ENCODE peak calls at places on chromosomes 6 and 20, in six cellular contexts. E, W, Z, V, M and A are unnamed samples.

GRCh38 chr20:53738945-53739798 is 145.5 kb upstream of the ZNF217 start:
- DNase-seq in E (no peak), V (no peak), Z (no peak), W (no peak), M (no peak), A (no peak)

GRCh38 chr20:4151991-4152695 is 136.8 kb upstream of the RNF24 start:
- DNase-seq in M (peak; percentile 67), Z (no peak), V (no peak), E (no peak), W (no peak), A (no peak)

GRCh38 chr6:131379951-131380350 is 193.1 kb upstream of the ARG1 start:
- DNase-seq in W (no peak), E (peak; percentile 5), V (peak; percentile 35), Z (no peak), M (no peak), A (no peak)

GRCh38 chr6:22600059-22600458 is 30.7 kb downstream of the HDGFL1 start:
- DNase-seq in Z (no peak), E (no peak), W (no peak), V (no peak), M (no peak), A (no peak)

GRCh38 chr20:5400164-5400762 is 83.5 kb upstream of the PROKR2 start:
- DNase-seq in E (no peak), W (no peak), V (peak; percentile 17), M (no peak), Z (no peak), A (no peak)

GRCh38 chr6:68651018-68651985 is 16.2 kb downstream of the ADGRB3 start:
- DNase-seq in V (peak; percentile 63), W (no peak), Z (no peak), M (no peak), E (no peak), A (no peak)

GRCh38 chr6:88895911-88896310 is 67.5 kb downstream of the RNGTT start:
- DNase-seq in Z (no peak), W (no peak), E (no peak), M (no peak), V (no peak), A (no peak)

GRCh38 chr20:53194891-53195290 is 222.7 kb downstream of the TSHZ2 start:
- DNase-seq in Z (no peak), E (no peak), V (no peak), W (no peak), M (no peak), A (no peak)

GRCh38 chr20:63056236-63057132 is 49.7 kb upstream of the BHLHE23 start:
- DNase-seq in V (no peak), Z (peak; percentile 88), M (peak; percentile 82), E (peak; percentile 21), W (no peak), A (peak; percentile 80)

GRCh38 chr6:123518441-123519190 is 118.1 kb downstream of the TRDN start:
- DNase-seq in Z (no peak), W (no peak), M (no peak), E (no peak), V (no peak), A (no peak)

GRCh38 chr6:168603234-168603633 is 162.2 kb downstream of the SMOC2 start:
- DNase-seq in V (no peak), M (no peak), Z (peak; percentile 60), W (no peak), E (no peak), A (no peak)

GRCh38 chr6:71979911-71980310 is 93.6 kb downstream of the RIMS1 start:
- DNase-seq in M (no peak), V (no peak), W (no peak), Z (no peak), E (no peak), A (no peak)

GRCh38 chr6:17448165-17448564 is 54.8 kb downstream of the CAP2 start:
- DNase-seq in Z (no peak), W (no peak), V (peak; percentile 16), E (no peak), M (no peak), A (no peak)

GRCh38 chr20:63542031-63542559 is 4.9 kb upstream of the PTK6 start:
- DNase-seq in W (no peak), V (no peak), E (peak; percentile 63), Z (no peak), M (peak; percentile 91), A (no peak)

GRCh38 chr6:121333196-121333595 is 1.1 kb downstream of the TBC1D32 start:
- DNase-seq in W (no peak), E (no peak), M (no peak), V (no peak), Z (no peak), A (no peak)

GRCh38 chr6:121335111-121336008 is 1.1 kb upstream of the TBC1D32 start:
- DNase-seq in M (no peak), E (no peak), V (peak; percentile 26), Z (no peak), W (no peak), A (no peak)

GRCh38 chr6:121339639-121340226 is 5.5 kb upstream of the TBC1D32 start:
- DNase-seq in M (no peak), V (no peak), W (no peak), Z (no peak), E (no peak), A (no peak)

DNA sequence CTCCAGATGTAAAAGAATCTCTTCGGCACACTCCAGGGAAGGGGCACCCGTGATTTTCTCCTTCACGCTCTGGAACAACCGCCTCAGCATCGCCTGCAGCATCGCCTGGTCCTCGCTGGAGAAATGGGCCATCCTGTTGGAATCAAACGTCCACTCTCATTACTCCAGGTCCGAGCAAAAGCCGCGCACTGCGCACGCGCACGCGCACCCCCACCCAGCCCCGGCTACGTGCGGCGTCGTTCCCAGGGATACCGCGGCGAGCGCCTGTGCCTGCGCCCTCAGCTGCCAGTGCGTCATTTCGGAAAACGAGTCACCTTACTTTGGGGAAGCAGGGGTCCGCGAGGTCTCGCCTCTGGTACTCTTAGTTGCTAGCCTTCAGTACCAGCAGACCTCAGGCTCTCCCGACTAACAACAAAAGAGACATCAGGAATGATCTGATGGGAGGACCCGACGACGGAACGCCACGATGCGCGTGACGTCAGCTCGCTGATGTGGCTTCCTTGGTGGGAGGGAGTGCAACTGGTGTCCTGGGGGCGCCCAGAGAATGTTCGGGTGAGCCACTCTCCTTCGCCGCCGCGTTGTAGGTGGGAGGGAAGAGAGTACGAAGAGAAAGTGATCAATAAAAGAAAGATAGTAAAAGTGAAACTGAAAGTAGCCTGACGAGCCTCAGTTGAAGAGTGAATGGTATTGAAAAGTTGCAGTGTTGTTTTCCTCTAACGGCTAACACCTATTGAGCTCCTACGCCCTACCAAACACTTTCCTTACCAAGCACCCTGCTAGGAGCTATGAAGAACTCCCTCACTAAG is at the start of gene TBC1D32:
- DNase-seq in Z (peak; percentile 96), M (peak; percentile 96), W (peak; percentile 92), V (peak; percentile 95), E (peak; percentile 90), A (peak; percentile 85)
- TF ChIP-seq CTCF in Z (no peak), M (no peak), W (no peak), V (no peak), E (no peak), A (no peak)

GRCh38 chr20:18188446-18188845 is 50.8 kb downstream of the KAT14 start:
- DNase-seq in W (no peak), V (peak; percentile 28), M (no peak), Z (no peak), E (no peak), A (no peak)

GRCh38 chr20:18195931-18196330 is 58.3 kb downstream of the KAT14 start:
- DNase-seq in W (no peak), Z (no peak), M (no peak), V (no peak), E (no peak), A (no peak)

GRCh38 chr20:18187020-18187419 is 49.4 kb downstream of the KAT14 start:
- DNase-seq in V (no peak), Z (no peak), W (no peak), E (no peak), M (no peak), A (peak; percentile 2)

GRCh38 chr20:18191336-18191735 is 53.7 kb downstream of the KAT14 start:
- DNase-seq in V (no peak), E (no peak), Z (no peak), W (no peak), M (no peak), A (no peak)

GRCh38 chr20:18190466-18191233 is 53.0 kb downstream of the KAT14 start:
- DNase-seq in M (no peak), Z (no peak), W (no peak), E (no peak), V (no peak), A (no peak)
- TF ChIP-seq CTCF in M (no peak), Z (no peak), W (no peak), E (no peak), V (no peak), A (no peak)

DNA sequence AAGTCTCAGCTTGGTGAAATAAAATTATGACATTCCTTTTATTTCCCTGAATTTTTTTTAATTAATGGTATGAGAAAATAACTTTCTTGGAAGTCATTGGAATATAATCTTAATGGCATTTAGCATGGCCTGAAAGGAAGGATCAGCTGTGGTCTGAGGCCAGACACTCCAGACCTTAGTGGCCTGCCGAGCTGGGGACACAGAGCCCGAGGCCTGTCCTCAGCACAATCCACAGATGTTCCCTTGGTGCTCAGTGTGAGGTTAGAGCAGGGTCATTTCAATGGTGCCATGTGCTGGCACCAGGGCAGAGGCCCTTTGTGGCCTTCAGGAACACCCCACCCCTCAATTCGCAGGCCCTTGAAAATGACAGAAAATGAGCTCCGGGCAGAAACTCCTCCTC is 120.6 kb downstream of the ADGB start:
- DNase-seq in W (no peak), E (no peak), V (no peak), Z (no peak), M (no peak), A (no peak)
- TF ChIP-seq CTCF in W (no peak), E (no peak), V (no peak), Z (no peak), M (no peak), A (no peak)

DNA sequence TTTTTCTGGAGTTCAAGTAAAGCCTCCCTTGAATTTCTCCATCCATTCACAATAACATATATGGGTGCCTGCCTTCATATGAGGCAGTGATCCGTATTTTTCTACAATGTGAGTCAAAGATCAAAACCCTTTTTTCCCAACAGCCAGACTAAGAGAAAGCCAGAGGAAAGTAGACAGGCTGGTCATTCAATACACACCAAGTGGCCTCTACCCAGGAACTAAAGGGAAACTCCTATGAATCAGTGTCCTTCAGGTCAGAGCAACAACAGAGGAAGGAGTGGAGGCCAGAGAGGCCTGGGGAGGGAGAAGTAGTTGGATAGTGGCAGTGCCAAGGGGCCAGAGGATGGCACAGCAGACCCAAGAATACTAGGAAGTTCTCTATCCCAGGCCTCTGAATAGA is 23.8 kb downstream of the SIM1 start:
- DNase-seq in M (no peak), E (no peak), V (no peak), W (no peak), Z (no peak), A (no peak)
- TF ChIP-seq CTCF in M (no peak), E (no peak), V (no peak), W (no peak), Z (no peak), A (no peak)

GRCh38 chr6:84779380-84779779 is 15.0 kb upstream of the TBX18 start:
- DNase-seq in V (no peak), W (no peak), E (no peak), M (no peak), Z (no peak), A (no peak)
- TF ChIP-seq CTCF in V (peak; percentile 16), W (no peak), E (no peak), M (no peak), Z (no peak), A (no peak)

DNA sequence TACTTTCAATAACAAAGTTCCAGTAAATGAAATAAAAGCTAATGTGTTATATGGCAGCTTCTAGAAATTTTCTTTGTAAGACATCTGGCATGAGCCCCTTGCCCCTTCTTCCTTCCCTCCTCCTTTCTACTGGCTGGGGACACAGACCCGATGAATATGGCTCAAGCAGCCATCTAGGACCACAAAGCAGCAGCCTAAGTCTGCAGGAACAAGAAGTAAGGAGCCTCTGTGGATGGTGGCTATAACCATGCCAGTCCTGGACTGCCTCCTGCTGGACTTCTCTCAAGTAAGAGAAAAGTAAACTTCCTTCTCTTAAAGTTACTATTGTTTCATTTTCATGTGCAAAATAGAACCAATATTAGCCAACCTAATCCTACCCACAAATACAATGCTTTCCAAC is 114.9 kb upstream of the DST start:
- DNase-seq in Z (no peak), E (no peak), M (no peak), W (no peak), V (peak; percentile 83), A (no peak)
- TF ChIP-seq CTCF in Z (no peak), E (peak; percentile 42), M (no peak), W (no peak), V (peak; percentile 53), A (peak; percentile 52)